ENCODE peak calls at places on chromosomes 13 and 19, in four cellular contexts. Y, F, D and A are unnamed samples.

GRCh38 chr13:24616514-24616913 is 63.7 kb upstream of the ATP12A start:
- DNase-seq in Y (no peak), D (no peak), F (no peak), A (no peak)

GRCh38 chr19:3785938-3786824 is at the start of gene MATK:
- DNase-seq in D (no peak), F (no peak), Y (no peak), A (no peak)

GRCh38 chr13:78326608-78327007 is 276.7 kb downstream of the POU4F1 start:
- DNase-seq in D (peak), Y (no peak), F (no peak), A (no peak)

GRCh38 chr13:78610381-78610883 is 7.1 kb upstream of the POU4F1 start:
- DNase-seq in D (peak), Y (no peak), F (no peak), A (no peak)

GRCh38 chr13:90686438-90686837 is 661.0 kb upstream of the MIR17HG start:
- DNase-seq in D (no peak), Y (no peak), F (no peak), A (no peak)

GRCh38 chr13:26991508-26992181 is 180.0 kb downstream of the USP12 start:
- DNase-seq in Y (no peak), F (no peak), D (no peak), A (no peak)

GRCh38 chr13:101941095-101941777 is 460.6 kb downstream of the FGF14 start:
- DNase-seq in F (no peak), Y (no peak), D (no peak), A (no peak)

GRCh38 chr13:22812793-22813192 is 368.0 kb upstream of the SGCG start:
- DNase-seq in F (no peak), Y (no peak), D (no peak), A (no peak)

GRCh38 chr19:5271145-5271544 is 69.5 kb downstream of the PTPRS start:
- DNase-seq in F (no peak), Y (no peak), D (no peak), A (no peak)

GRCh38 chr19:19409235-19410030 is 4.0 kb downstream of the GATAD2A start:
- DNase-seq in D (no peak), Y (no peak), F (no peak), A (no peak)

GRCh38 chr13:33633701-33634525 is 184.0 kb upstream of the RFC3 start:
- DNase-seq in F (no peak), D (no peak), Y (no peak), A (no peak)

GRCh38 chr19:24059572-24060295 is 27.3 kb upstream of the ZNF254 start:
- DNase-seq in D (no peak), Y (no peak), F (no peak), A (no peak)

GRCh38 chr19:50003810-50004419 is 21.3 kb downstream of the VRK3 start:
- DNase-seq in Y (peak), D (no peak), F (no peak), A (no peak)

GRCh38 chr19:39934584-39935233 is at the start of gene FCGBP:
- DNase-seq in F (no peak), D (no peak), Y (no peak), A (no peak)

GRCh38 chr13:23692816-23693215 is 122.6 kb downstream of the TNFRSF19 start:
- DNase-seq in F (no peak), Y (no peak), D (no peak), A (no peak)

GRCh38 chr19:8304841-8305621 is 3.1 kb downstream of the CD320 start:
- DNase-seq in Y (no peak), F (no peak), D (no peak), A (no peak)

GRCh38 chr13:113816925-113817859 is 46.7 kb downstream of the GAS6 start:
- DNase-seq in F (peak), Y (peak), D (peak), A (peak)

GRCh38 chr19:18648971-18649310 is 12.1 kb downstream of the KLHL26 start:
- DNase-seq in Y (no peak), D (no peak), F (no peak), A (no peak)

GRCh38 chr13:65562305-65562704 is 1667.8 kb downstream of the PCDH9 start:
- DNase-seq in F (no peak), Y (no peak), D (no peak), A (no peak)

GRCh38 chr19:38993271-38993670 is 17.7 kb upstream of the FBXO17 start:
- DNase-seq in D (no peak), Y (peak), F (no peak), A (no peak)

GRCh38 chr13:20550799-20551198 is 16.2 kb upstream of the IFT88 start:
- DNase-seq in D (no peak), Y (no peak), F (no peak), A (no peak)

GRCh38 chr19:8569066-8569761 is 8.0 kb downstream of the MYO1F start:
- DNase-seq in D (no peak), Y (peak), F (peak), A (peak)

GRCh38 chr19:2309734-2310362 is 1.9 kb upstream of the LINGO3 start:
- DNase-seq in F (no peak), D (no peak), Y (no peak), A (no peak)

GRCh38 chr19:41694196-41694595 is 6.1 kb upstream of the CEACAM7 start:
- DNase-seq in Y (no peak), D (no peak), F (no peak), A (no peak)

GRCh38 chr19:1294688-1295087 is 9.0 kb downstream of the EFNA2 start:
- DNase-seq in Y (no peak), F (no peak), D (no peak), A (no peak)

GRCh38 chr13:33953203-33953602 is 135.3 kb downstream of the RFC3 start:
- DNase-seq in F (no peak), D (no peak), Y (peak), A (no peak)

GRCh38 chr19:55585658-55586339 is 5.2 kb upstream of the ZNF579 start:
- DNase-seq in D (peak), Y (no peak), F (no peak), A (no peak)

GRCh38 chr19:15297416-15298224 is 34.7 kb downstream of the BRD4 start:
- DNase-seq in D (peak), Y (no peak), F (no peak), A (no peak)

GRCh38 chr13:109869312-109870237 is 83.2 kb upstream of the IRS2 start:
- DNase-seq in F (no peak), Y (no peak), D (peak), A (no peak)

GRCh38 chr13:23610187-23610576 is 40.0 kb downstream of the TNFRSF19 start:
- DNase-seq in D (no peak), F (no peak), Y (no peak), A (no peak)

GRCh38 chr19:57656346-57656745 is 12.4 kb upstream of the ZSCAN4 start:
- DNase-seq in D (no peak), F (no peak), Y (no peak), A (no peak)

GRCh38 chr13:103145476-103145875 is 79.3 kb upstream of the SLC10A2 start:
- DNase-seq in D (no peak), F (no peak), Y (no peak), A (no peak)

GRCh38 chr13:102142473-102142826 is 259.4 kb downstream of the FGF14 start:
- DNase-seq in Y (no peak), D (no peak), F (no peak), A (no peak)

GRCh38 chr13:104414771-104415170 is 1348.6 kb upstream of the SLC10A2 start:
- DNase-seq in D (peak), F (no peak), Y (no peak), A (no peak)

GRCh38 chr19:5113633-5114586 is 145.0 kb downstream of the KDM4B start:
- DNase-seq in F (no peak), D (no peak), Y (no peak), A (no peak)

GRCh38 chr13:99357149-99357596 is 50.0 kb upstream of the GPR183 start:
- DNase-seq in Y (peak), F (no peak), D (no peak), A (peak)

GRCh38 chr19:35399231-35399630 is 28.4 kb downstream of the GPR42 start:
- DNase-seq in Y (no peak), D (no peak), F (no peak), A (no peak)